ENCODE peak calls at places on chromosome 20, in eight cellular contexts. D is fibroblast of lung, C is bronchial epithelial cell, P is endothelial cell, S is IMR-90, O is heart right ventricle, H is breast epithelium, T is psoas muscle. J is an unnamed sample.

GRCh38 chr20:30811896-30812671 is 445.4 kb upstream of the DEFB115 start:
- DNase-seq in D (peak), C (peak), P (no peak), S (peak), O (no peak), H (no peak), T (no peak), J (peak)

GRCh38 chr20:21182832-21183563 is 57.1 kb downstream of the KIZ start:
- DNase-seq in D (peak), C (peak), P (no peak), S (peak), O (no peak), H (no peak), T (no peak), J (peak)

GRCh38 chr20:50027611-50028105 is 44.9 kb downstream of the SNAI1 start:
- DNase-seq in D (peak), C (peak), P (no peak), S (peak), O (peak), H (peak), T (peak), J (peak)

GRCh38 chr20:23925789-23926525 is 46.4 kb upstream of the CST5 start:
- DNase-seq in D (no peak), C (peak), P (no peak), S (no peak), O (no peak), H (no peak), T (no peak), J (no peak)

GRCh38 chr20:34825530-34826362 is at the start of gene NCOA6:
- DNase-seq in D (peak), C (peak), P (peak), S (peak), O (peak), H (peak), T (peak), J (peak)

GRCh38 chr20:21528870-21529269 is 15.0 kb upstream of the NKX2-2 start:
- DNase-seq in D (no peak), C (no peak), P (no peak), S (no peak), O (no peak), H (no peak), T (no peak), J (no peak)

GRCh38 chr20:44717986-44718385 is 2.8 kb downstream of the CCN5 start:
- DNase-seq in D (no peak), C (no peak), P (peak), S (no peak), O (no peak), H (no peak), T (no peak), J (no peak)

GRCh38 chr20:45796336-45797070 is 4.7 kb downstream of the DNTTIP1 start:
- DNase-seq in D (no peak), C (no peak), P (no peak), S (no peak), O (no peak), H (no peak), T (peak), J (no peak)

GRCh38 chr20:53574259-53574789 is 19.3 kb downstream of the ZNF217 start:
- DNase-seq in D (no peak), C (no peak), P (no peak), S (no peak), O (no peak), H (peak), T (no peak), J (no peak)

GRCh38 chr20:36975085-36975829 is 23.7 kb upstream of the SAMHD1 start:
- DNase-seq in D (no peak), C (no peak), P (no peak), S (no peak), O (no peak), H (no peak), T (no peak), J (no peak)

GRCh38 chr20:49505518-49505917 is 23.1 kb upstream of the KCNB1 start:
- DNase-seq in D (peak), C (no peak), P (peak), S (peak), O (peak), H (no peak), T (no peak), J (peak)

GRCh38 chr20:34531608-34532265 is 15.5 kb downstream of the DYNLRB1 start:
- DNase-seq in D (no peak), C (no peak), P (no peak), S (no peak), O (no peak), H (no peak), T (no peak), J (no peak)

GRCh38 chr20:53652859-53653520 is 59.4 kb upstream of the ZNF217 start:
- DNase-seq in D (no peak), C (no peak), P (no peak), S (no peak), O (no peak), H (no peak), T (no peak), J (no peak)

GRCh38 chr20:46099491-46100287 is 9.9 kb upstream of the NCOA5 start:
- DNase-seq in D (no peak), C (no peak), P (peak), S (no peak), O (no peak), H (no peak), T (no peak), J (no peak)

GRCh38 chr20:33843854-33844253 is 32.7 kb downstream of the CHMP4B start:
- DNase-seq in D (no peak), C (no peak), P (no peak), S (no peak), O (no peak), H (no peak), T (no peak), J (no peak)

GRCh38 chr20:53865905-53866786 is 204.2 kb downstream of the BCAS1 start:
- DNase-seq in D (peak), C (peak), P (peak), S (peak), O (peak), H (peak), T (no peak), J (peak)

GRCh38 chr20:50501970-50502745 is 8.0 kb upstream of the PTPN1 start:
- DNase-seq in D (no peak), C (no peak), P (no peak), S (no peak), O (no peak), H (no peak), T (no peak), J (no peak)

GRCh38 chr20:48919882-48920526 is 1.5 kb upstream of the ARFGEF2 start:
- DNase-seq in D (no peak), C (no peak), P (no peak), S (no peak), O (no peak), H (no peak), T (no peak), J (no peak)

GRCh38 chr20:25032478-25033183 is 25.3 kb downstream of the ACSS1 start:
- DNase-seq in D (peak), C (no peak), P (no peak), S (no peak), O (peak), H (no peak), T (peak), J (no peak)

GRCh38 chr20:59925894-59926293 is 7.5 kb downstream of the SYCP2 start:
- DNase-seq in D (no peak), C (no peak), P (no peak), S (no peak), O (no peak), H (no peak), T (no peak), J (no peak)

DNA sequence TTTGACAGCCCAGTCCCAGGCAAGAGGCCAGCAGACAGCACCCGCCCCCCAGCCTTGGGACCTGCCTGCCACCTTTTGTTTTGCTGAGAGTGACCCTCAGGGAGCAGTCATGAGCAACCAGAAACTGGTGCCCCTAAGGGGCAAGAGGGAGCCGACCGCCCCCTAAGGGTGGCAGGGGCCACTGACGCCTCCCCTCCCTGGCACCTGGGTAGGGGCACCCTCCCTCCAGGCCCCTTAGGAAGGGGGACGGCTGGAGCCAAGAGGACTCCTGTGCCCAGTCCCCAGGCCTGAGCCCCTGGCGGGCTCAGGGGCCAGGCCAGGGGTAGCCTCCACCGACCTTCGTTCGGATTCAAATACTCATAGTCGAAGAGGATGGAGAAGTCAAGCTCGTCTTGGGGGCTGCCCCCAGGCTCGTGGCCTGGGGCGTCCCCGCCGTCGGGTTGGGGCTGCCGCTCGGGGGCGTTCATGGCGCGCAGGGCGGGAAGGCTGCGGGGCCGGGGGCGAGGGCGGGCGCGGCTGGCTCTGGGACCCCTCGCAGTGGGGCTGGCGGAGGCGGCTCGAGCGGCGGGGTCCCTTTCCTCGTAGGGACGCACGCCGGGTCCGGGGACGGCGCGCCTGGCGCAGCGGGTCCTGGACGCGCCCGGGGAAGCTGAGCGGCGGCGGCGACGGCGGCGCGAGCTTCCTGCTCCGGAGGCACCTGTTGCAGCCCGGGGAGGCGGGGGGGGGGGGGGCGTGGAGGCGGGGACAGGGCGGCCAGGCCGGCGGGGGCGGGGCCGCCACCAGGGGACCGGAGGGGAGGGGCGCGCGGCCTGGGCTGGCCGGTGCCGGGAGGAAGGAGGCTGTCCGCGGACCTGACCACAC is at the start of gene NFATC2:
- DNase-seq in D (no peak), C (no peak), P (peak), S (no peak), O (peak), H (no peak), T (peak), J (no peak)
- TF ChIP-seq CTCF in D (no peak), C (no peak), P (no peak), S (no peak), O (peak), H (no peak), T (no peak), J (peak)

DNA sequence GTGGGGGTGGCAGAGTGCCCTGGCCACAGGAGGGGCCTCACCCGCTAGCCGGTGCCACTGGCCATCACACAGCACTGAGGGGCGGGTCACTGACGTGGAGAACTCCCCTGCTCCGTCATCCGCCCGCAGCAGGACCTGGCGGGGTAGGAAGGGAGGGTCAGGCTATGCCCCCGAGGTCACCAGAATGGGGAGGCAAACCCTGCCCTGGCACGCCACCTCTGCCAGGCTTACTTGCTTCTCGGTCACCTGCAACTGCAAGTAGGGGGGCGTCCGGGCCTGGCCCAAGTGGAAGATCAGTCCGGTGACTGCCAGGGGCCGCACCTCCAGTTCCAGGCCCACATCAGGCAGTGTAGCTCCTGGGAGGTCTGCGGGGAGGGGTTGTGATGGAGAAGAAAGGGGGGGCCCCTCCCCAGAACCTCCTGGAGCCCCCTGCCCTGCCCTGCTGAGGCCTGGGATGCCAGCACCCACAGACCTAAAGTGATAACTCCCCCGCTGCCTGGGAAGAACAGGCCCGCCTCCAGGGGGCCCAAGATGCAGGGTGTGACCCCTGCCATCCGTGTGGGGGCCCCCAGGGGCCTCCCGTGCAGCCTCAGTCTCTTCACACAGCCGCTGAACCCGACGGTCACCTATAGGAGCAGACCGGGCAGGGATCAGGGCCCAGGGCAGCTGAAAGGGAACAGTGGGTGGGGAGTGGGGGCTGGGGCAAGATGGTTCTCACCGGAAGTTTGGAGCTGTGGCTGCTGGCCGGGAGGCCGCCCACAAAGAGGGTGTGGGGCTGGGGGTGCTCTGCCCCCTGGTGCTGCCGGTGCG is 7.4 kb downstream of the ADRM1 start:
- DNase-seq in D (no peak), C (no peak), P (no peak), S (no peak), O (no peak), H (no peak), T (no peak), J (no peak)
- TF ChIP-seq CTCF in D (no peak), C (no peak), P (no peak), S (no peak), O (no peak), H (no peak), T (no peak), J (no peak)

DNA sequence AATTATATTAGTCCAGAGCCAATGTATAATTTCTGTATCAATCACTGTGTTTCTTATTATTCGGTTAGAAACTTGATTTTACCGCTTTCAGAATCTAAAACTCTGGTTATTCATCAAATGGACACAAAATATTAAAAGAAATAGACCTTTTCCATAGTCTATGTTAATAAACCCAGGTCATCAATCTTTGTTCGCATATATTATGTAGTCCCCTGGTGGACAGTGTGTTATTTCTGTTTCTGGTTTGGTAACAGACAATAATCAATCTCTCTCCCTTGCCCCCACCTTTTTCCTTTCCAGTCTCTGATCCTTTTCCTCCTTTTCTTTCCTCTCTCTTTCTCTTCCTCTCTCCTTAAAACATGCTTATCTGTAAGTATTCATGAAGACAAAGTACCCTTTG is 139.0 kb downstream of the FLRT3 start:
- DNase-seq in D (no peak), C (no peak), P (no peak), S (no peak), O (no peak), H (no peak), T (no peak), J (no peak)
- TF ChIP-seq CTCF in D (no peak), C (no peak), P (no peak), S (no peak), O (no peak), H (no peak), T (no peak), J (no peak)

GRCh38 chr20:18180815-18181214 is 43.2 kb downstream of the KAT14 start:
- DNase-seq in D (no peak), C (no peak), P (no peak), S (no peak), O (no peak), H (no peak), T (no peak), J (no peak)

GRCh38 chr20:18174906-18175683 is 37.4 kb downstream of the KAT14 start:
- DNase-seq in D (no peak), C (no peak), P (no peak), S (no peak), O (no peak), H (no peak), T (no peak), J (no peak)

GRCh38 chr20:18172379-18172778 is 34.7 kb downstream of the KAT14 start:
- DNase-seq in D (no peak), C (no peak), P (no peak), S (no peak), O (no peak), H (no peak), T (no peak), J (no peak)

DNA sequence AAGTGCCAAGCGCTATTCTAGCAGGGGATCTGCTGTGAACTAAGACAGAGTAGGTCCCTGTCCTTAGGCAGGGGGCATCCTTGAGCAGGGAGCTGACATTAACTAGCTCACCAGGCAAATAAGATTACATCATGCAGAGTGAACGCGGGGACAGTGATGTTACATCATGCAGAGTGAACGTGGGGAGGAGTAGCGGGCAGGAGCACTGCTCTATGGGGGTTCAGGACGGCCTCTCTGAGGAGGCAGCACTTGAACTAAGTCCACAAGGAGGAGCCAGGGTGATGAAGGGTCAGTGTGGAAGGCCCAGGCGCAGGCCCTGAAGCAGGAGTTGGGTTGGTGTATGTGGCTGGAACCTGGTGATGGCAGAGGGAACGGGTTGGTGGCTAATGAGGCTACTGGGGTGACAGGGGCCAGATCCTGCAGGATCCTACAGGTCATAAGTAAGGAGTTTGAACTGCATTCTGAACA is 38.7 kb downstream of the KAT14 start:
- DNase-seq in D (no peak), C (no peak), P (no peak), S (no peak), O (no peak), H (no peak), T (no peak), J (no peak)
- TF ChIP-seq CTCF in D (no peak), C (no peak), P (no peak), S (no peak), O (no peak), H (no peak), T (no peak), J (no peak)

GRCh38 chr20:57332105-57333089 is 2.8 kb downstream of the SPO11 start:
- DNase-seq in D (no peak), C (peak), P (no peak), S (no peak), O (no peak), H (no peak), T (no peak), J (no peak)
- TF ChIP-seq CTCF in D (no peak), C (peak), P (peak), S (no peak), O (no peak), H (peak), T (no peak), J (peak)

GRCh38 chr20:38935967-38936407 is 9.8 kb downstream of the FAM83D start:
- DNase-seq in D (peak), C (peak), P (no peak), S (no peak), O (no peak), H (no peak), T (no peak), J (no peak)
- TF ChIP-seq CTCF in D (no peak), C (no peak), P (no peak), S (no peak), O (no peak), H (no peak), T (no peak), J (no peak)

DNA sequence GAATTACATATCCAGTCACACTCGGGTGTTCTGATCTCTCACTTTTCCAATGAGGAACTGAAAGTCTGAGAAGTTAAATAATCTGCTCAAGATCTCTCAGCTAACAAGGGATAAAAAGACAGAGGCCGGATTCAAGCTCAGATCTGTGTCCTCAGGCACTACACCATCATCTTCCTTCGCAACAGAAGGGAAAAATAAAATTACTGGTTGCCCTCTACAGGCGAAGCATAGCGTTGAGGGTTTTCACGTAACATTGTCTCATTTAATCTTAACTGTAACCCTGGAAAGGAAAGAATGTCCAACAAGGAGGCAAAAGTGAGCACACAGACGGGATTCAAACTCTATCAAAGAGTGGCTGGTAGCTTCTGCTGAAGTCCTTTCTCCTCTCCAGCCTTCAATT is 67.8 kb upstream of the ANKEF1 start:
- DNase-seq in D (no peak), C (peak), P (no peak), S (no peak), O (no peak), H (no peak), T (no peak), J (no peak)
- TF ChIP-seq CTCF in D (peak), C (peak), P (peak), S (peak), O (no peak), H (no peak), T (no peak), J (peak)

GRCh38 chr20:11941593-11942261 is 24.0 kb downstream of the BTBD3 start:
- DNase-seq in D (no peak), C (no peak), P (no peak), S (no peak), O (no peak), H (no peak), T (no peak), J (no peak)

GRCh38 chr20:11937230-11937629 is 19.5 kb downstream of the BTBD3 start:
- DNase-seq in D (no peak), C (no peak), P (no peak), S (no peak), O (no peak), H (no peak), T (no peak), J (no peak)

GRCh38 chr20:11935212-11935611 is 17.5 kb downstream of the BTBD3 start:
- DNase-seq in D (no peak), C (no peak), P (no peak), S (no peak), O (no peak), H (no peak), T (no peak), J (no peak)

GRCh38 chr20:11935754-11936551 is 18.3 kb downstream of the BTBD3 start:
- DNase-seq in D (no peak), C (no peak), P (no peak), S (no peak), O (no peak), H (no peak), T (no peak), J (no peak)
- TF ChIP-seq CTCF in D (no peak), C (no peak), P (no peak), S (no peak), O (no peak), H (no peak), T (no peak), J (no peak)

J was measured in HFFc6.